ENCODE peak calls at places on chromosomes 5 and 9, in five cellular contexts. One of them, this sample, is unnamed.
A peak's percentile ranks its signal among the peaks of the same experiment; 100 is the strongest.

GRCh38 chr9:21455320-21455719 is 15.1 kb downstream of the IFNA1 start:
- DNase-seq in mesendoderm: peak; percentile 72
- DNase-seq in H9: peak; percentile 54
- DNase-seq in IMR-90: peak; percentile 25
- DNase-seq in neuronal stem cell: no peak
- DNase-seq in this sample: peak; percentile 52

GRCh38 chr5:127697894-127698600 is 5.1 kb upstream of the CCDC192 start:
- DNase-seq in mesendoderm: no peak
- DNase-seq in H9: no peak
- DNase-seq in IMR-90: peak; percentile 51
- DNase-seq in neuronal stem cell: no peak
- DNase-seq in this sample: peak; percentile 35

GRCh38 chr5:16935271-16936149 is 578 bp downstream of the MYO10 start:
- DNase-seq in mesendoderm: peak; percentile 83
- DNase-seq in H9: peak; percentile 34
- DNase-seq in IMR-90: no peak
- DNase-seq in neuronal stem cell: no peak
- DNase-seq in this sample: peak; percentile 38

GRCh38 chr5:142316051-142316450 is 8.8 kb downstream of the SPRY4 start:
- DNase-seq in mesendoderm: no peak
- DNase-seq in H9: no peak
- DNase-seq in IMR-90: peak; percentile 67
- DNase-seq in neuronal stem cell: no peak
- DNase-seq in this sample: no peak

GRCh38 chr5:129399069-129399468 is 61.0 kb upstream of the ADAMTS19 start:
- DNase-seq in mesendoderm: peak; percentile 57
- DNase-seq in H9: peak; percentile 52
- DNase-seq in IMR-90: no peak
- DNase-seq in neuronal stem cell: no peak
- DNase-seq in this sample: peak; percentile 54

GRCh38 chr5:59236448-59236847 is 653.6 kb downstream of the RAB3C start:
- DNase-seq in mesendoderm: no peak
- DNase-seq in H9: no peak
- DNase-seq in IMR-90: no peak
- DNase-seq in neuronal stem cell: no peak
- DNase-seq in this sample: no peak

GRCh38 chr5:82821978-82822927 is 254.9 kb downstream of the TMEM167A start:
- DNase-seq in mesendoderm: peak; percentile 38
- DNase-seq in H9: no peak
- DNase-seq in IMR-90: no peak
- DNase-seq in neuronal stem cell: no peak
- DNase-seq in this sample: no peak

GRCh38 chr5:139704748-139705147 is 56.6 kb downstream of the CXXC5 start:
- DNase-seq in mesendoderm: no peak
- DNase-seq in H9: no peak
- DNase-seq in IMR-90: no peak
- DNase-seq in neuronal stem cell: no peak
- DNase-seq in this sample: no peak

GRCh38 chr9:28620661-28621060 is 1047.4 kb upstream of the C9orf72 start:
- DNase-seq in mesendoderm: no peak
- DNase-seq in H9: no peak
- DNase-seq in IMR-90: no peak
- DNase-seq in neuronal stem cell: no peak
- DNase-seq in this sample: no peak

GRCh38 chr5:150136841-150137167 is 18.8 kb downstream of the PDGFRB start:
- DNase-seq in mesendoderm: no peak
- DNase-seq in H9: no peak
- DNase-seq in IMR-90: no peak
- DNase-seq in neuronal stem cell: no peak
- DNase-seq in this sample: no peak

GRCh38 chr5:173735171-173735570 is 118.7 kb upstream of the BOD1 start:
- DNase-seq in mesendoderm: no peak
- DNase-seq in H9: no peak
- DNase-seq in IMR-90: no peak
- DNase-seq in neuronal stem cell: no peak
- DNase-seq in this sample: no peak

GRCh38 chr5:173733065-173733824 is 116.8 kb upstream of the BOD1 start:
- DNase-seq in mesendoderm: no peak
- DNase-seq in H9: no peak
- DNase-seq in IMR-90: no peak
- DNase-seq in neuronal stem cell: no peak
- DNase-seq in this sample: no peak

GRCh38 chr5:173735691-173736090 is 119.2 kb upstream of the BOD1 start:
- DNase-seq in mesendoderm: no peak
- DNase-seq in H9: no peak
- DNase-seq in IMR-90: no peak
- DNase-seq in neuronal stem cell: no peak
- DNase-seq in this sample: no peak

GRCh38 chr5:173734716-173735115 is 118.3 kb upstream of the BOD1 start:
- DNase-seq in mesendoderm: no peak
- DNase-seq in H9: no peak
- DNase-seq in IMR-90: no peak
- DNase-seq in neuronal stem cell: no peak
- DNase-seq in this sample: no peak

GRCh38 chr5:173733831-173734491 is 117.5 kb upstream of the BOD1 start:
- DNase-seq in mesendoderm: no peak
- DNase-seq in H9: no peak
- DNase-seq in IMR-90: no peak
- DNase-seq in neuronal stem cell: no peak
- DNase-seq in this sample: no peak
- H3K4me1 ChIP-seq in mesendoderm: no peaks in the 10 kb centered on the region
- H3K4me1 ChIP-seq in H9: no peaks in the 10 kb centered on the region
- H3K4me1 ChIP-seq in IMR-90: no peaks in the 10 kb centered on the region
- H3K4me1 ChIP-seq in neuronal stem cell: peaks cover 10% of the 10 kb centered on the region
- H3K4me1 ChIP-seq in this sample: peaks cover 3% of the 10 kb centered on the region

GRCh38 chr9:126617740-126618133 is 4.0 kb downstream of the LMX1B start:
- DNase-seq in mesendoderm: no peak
- DNase-seq in H9: peak; percentile 43
- DNase-seq in IMR-90: no peak
- DNase-seq in neuronal stem cell: no peak
- DNase-seq in this sample: no peak
- H2BK120ac ChIP-seq in mesendoderm: no peak overlapping the region
- H2BK120ac ChIP-seq in H9: no peak overlapping the region
- H2BK120ac ChIP-seq in IMR-90: no peak overlapping the region
- H2BK120ac ChIP-seq in neuronal stem cell: no peak overlapping the region
- H2BK120ac ChIP-seq in this sample: no peak overlapping the region

GRCh38 chr9:100084145-100084478 is 14.7 kb downstream of the ERP44 start:
- DNase-seq in mesendoderm: no peak
- DNase-seq in H9: no peak
- DNase-seq in IMR-90: no peak
- DNase-seq in neuronal stem cell: no peak
- DNase-seq in this sample: no peak

GRCh38 chr9:100087218-100087617 is 11.6 kb downstream of the ERP44 start:
- DNase-seq in mesendoderm: no peak
- DNase-seq in H9: no peak
- DNase-seq in IMR-90: peak; percentile 65
- DNase-seq in neuronal stem cell: no peak
- DNase-seq in this sample: no peak

GRCh38 chr9:100088202-100088601 is 10.6 kb downstream of the ERP44 start:
- DNase-seq in mesendoderm: peak; percentile 14
- DNase-seq in H9: no peak
- DNase-seq in IMR-90: no peak
- DNase-seq in neuronal stem cell: no peak
- DNase-seq in this sample: peak; percentile 58

GRCh38 chr9:100084734-100085133 is 14.1 kb downstream of the ERP44 start:
- DNase-seq in mesendoderm: no peak
- DNase-seq in H9: no peak
- DNase-seq in IMR-90: no peak
- DNase-seq in neuronal stem cell: no peak
- DNase-seq in this sample: no peak

GRCh38 chr9:100086097-100086496 is 12.7 kb downstream of the ERP44 start:
- DNase-seq in mesendoderm: no peak
- DNase-seq in H9: no peak
- DNase-seq in IMR-90: no peak
- DNase-seq in neuronal stem cell: no peak
- DNase-seq in this sample: no peak
- H3K4me1 ChIP-seq in mesendoderm: no peaks in the 10 kb centered on the region
- H3K4me1 ChIP-seq in H9: peaks cover 2% of the 10 kb centered on the region
- H3K4me1 ChIP-seq in IMR-90: peaks cover 10% of the 10 kb centered on the region
- H3K4me1 ChIP-seq in neuronal stem cell: peaks cover 5% of the 10 kb centered on the region
- H3K4me1 ChIP-seq in this sample: no peaks in the 10 kb centered on the region

GRCh38 chr5:177383181-177383580 is 1.1 kb upstream of the SLC34A1 start:
- DNase-seq in mesendoderm: no peak
- DNase-seq in H9: no peak
- DNase-seq in IMR-90: no peak
- DNase-seq in neuronal stem cell: no peak
- DNase-seq in this sample: no peak

GRCh38 chr5:177378884-177379883 is 5.0 kb upstream of the SLC34A1 start:
- DNase-seq in mesendoderm: no peak
- DNase-seq in H9: no peak
- DNase-seq in IMR-90: peak; percentile 97
- DNase-seq in neuronal stem cell: no peak
- DNase-seq in this sample: peak; percentile 91

GRCh38 chr5:177377851-177378776 is 6.1 kb upstream of the SLC34A1 start:
- DNase-seq in mesendoderm: no peak
- DNase-seq in H9: no peak
- DNase-seq in IMR-90: no peak
- DNase-seq in neuronal stem cell: no peak
- DNase-seq in this sample: no peak

GRCh38 chr5:177382423-177383029 is 1.7 kb upstream of the SLC34A1 start:
- DNase-seq in mesendoderm: peak; percentile 59
- DNase-seq in H9: peak; percentile 72
- DNase-seq in IMR-90: peak; percentile 18
- DNase-seq in neuronal stem cell: no peak
- DNase-seq in this sample: no peak

GRCh38 chr5:177380805-177381126 is 3.5 kb upstream of the SLC34A1 start:
- DNase-seq in mesendoderm: no peak
- DNase-seq in H9: no peak
- DNase-seq in IMR-90: no peak
- DNase-seq in neuronal stem cell: no peak
- DNase-seq in this sample: no peak
- H2BK120ac ChIP-seq in mesendoderm: no peak overlapping the region
- H2BK120ac ChIP-seq in H9: no peak overlapping the region
- H2BK120ac ChIP-seq in IMR-90: no peak overlapping the region
- H2BK120ac ChIP-seq in neuronal stem cell: no peak overlapping the region
- H2BK120ac ChIP-seq in this sample: no peak overlapping the region

DNA sequence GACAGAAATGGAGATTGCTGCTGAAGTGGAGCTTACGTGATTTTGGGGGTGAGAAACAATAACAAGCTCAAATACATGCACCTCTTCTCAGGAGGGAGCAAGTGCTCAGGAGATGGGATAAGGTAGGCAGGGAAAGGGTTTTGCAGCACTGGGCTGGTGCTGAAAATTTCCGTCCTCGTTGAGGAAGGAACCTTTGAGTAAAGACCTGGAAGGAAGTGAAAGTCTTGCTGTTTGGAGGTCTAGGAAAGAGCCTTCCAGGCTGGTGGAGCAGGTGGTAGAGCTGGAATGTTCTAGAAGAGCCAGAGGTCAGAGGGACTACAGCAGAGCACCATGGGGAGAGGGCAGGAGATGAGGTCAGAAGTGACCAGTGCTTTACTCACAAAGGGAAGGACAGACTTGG is 20.8 kb downstream of the ANKRD33B start:
- DNase-seq in mesendoderm: no peak
- DNase-seq in H9: no peak
- DNase-seq in IMR-90: no peak
- DNase-seq in neuronal stem cell: no peak
- DNase-seq in this sample: no peak
- H3K4me1 ChIP-seq in mesendoderm: no peaks in the 10 kb centered on the region
- H3K4me1 ChIP-seq in H9: peaks cover 7% of the 10 kb centered on the region
- H3K4me1 ChIP-seq in IMR-90: peaks cover 8% of the 10 kb centered on the region
- H3K4me1 ChIP-seq in neuronal stem cell: peaks cover 6% of the 10 kb centered on the region
- H3K4me1 ChIP-seq in this sample: peaks cover 19% of the 10 kb centered on the region

GRCh38 chr9:101232405-101232977 is 152.3 kb downstream of the BAAT start:
- DNase-seq in mesendoderm: no peak
- DNase-seq in H9: no peak
- DNase-seq in IMR-90: no peak
- DNase-seq in neuronal stem cell: no peak
- DNase-seq in this sample: no peak
- H2BK120ac ChIP-seq in mesendoderm: no peak overlapping the region
- H2BK120ac ChIP-seq in H9: no peak overlapping the region
- H2BK120ac ChIP-seq in IMR-90: no peak overlapping the region
- H2BK120ac ChIP-seq in neuronal stem cell: no peak overlapping the region
- H2BK120ac ChIP-seq in this sample: no peak overlapping the region

GRCh38 chr5:172556262-172556661 is 84.8 kb upstream of the NEURL1B start:
- DNase-seq in mesendoderm: no peak
- DNase-seq in H9: no peak
- DNase-seq in IMR-90: peak; percentile 8
- DNase-seq in neuronal stem cell: no peak
- DNase-seq in this sample: peak; percentile 75
- H3K4me1 ChIP-seq in mesendoderm: no peaks in the 10 kb centered on the region
- H3K4me1 ChIP-seq in H9: no peaks in the 10 kb centered on the region
- H3K4me1 ChIP-seq in IMR-90: peaks cover 10% of the 10 kb centered on the region
- H3K4me1 ChIP-seq in neuronal stem cell: peaks cover 16% of the 10 kb centered on the region
- H3K4me1 ChIP-seq in this sample: no peaks in the 10 kb centered on the region

GRCh38 chr9:132411091-132411508 is 1.1 kb downstream of the CFAP77 start:
- DNase-seq in mesendoderm: peak; percentile 88
- DNase-seq in H9: peak; percentile 91
- DNase-seq in IMR-90: peak; percentile 7
- DNase-seq in neuronal stem cell: peak; percentile 70
- DNase-seq in this sample: no peak

GRCh38 chr9:132412089-132412488 is 2.1 kb downstream of the CFAP77 start:
- DNase-seq in mesendoderm: peak; percentile 69
- DNase-seq in H9: peak; percentile 70
- DNase-seq in IMR-90: no peak
- DNase-seq in neuronal stem cell: no peak
- DNase-seq in this sample: peak; percentile 40

GRCh38 chr9:132408521-132408920 is 1.5 kb upstream of the CFAP77 start:
- DNase-seq in mesendoderm: no peak
- DNase-seq in H9: no peak
- DNase-seq in IMR-90: no peak
- DNase-seq in neuronal stem cell: no peak
- DNase-seq in this sample: no peak

GRCh38 chr9:132410642-132411041 is 631 bp downstream of the CFAP77 start:
- DNase-seq in mesendoderm: no peak
- DNase-seq in H9: no peak
- DNase-seq in IMR-90: no peak
- DNase-seq in neuronal stem cell: no peak
- DNase-seq in this sample: no peak

DNA sequence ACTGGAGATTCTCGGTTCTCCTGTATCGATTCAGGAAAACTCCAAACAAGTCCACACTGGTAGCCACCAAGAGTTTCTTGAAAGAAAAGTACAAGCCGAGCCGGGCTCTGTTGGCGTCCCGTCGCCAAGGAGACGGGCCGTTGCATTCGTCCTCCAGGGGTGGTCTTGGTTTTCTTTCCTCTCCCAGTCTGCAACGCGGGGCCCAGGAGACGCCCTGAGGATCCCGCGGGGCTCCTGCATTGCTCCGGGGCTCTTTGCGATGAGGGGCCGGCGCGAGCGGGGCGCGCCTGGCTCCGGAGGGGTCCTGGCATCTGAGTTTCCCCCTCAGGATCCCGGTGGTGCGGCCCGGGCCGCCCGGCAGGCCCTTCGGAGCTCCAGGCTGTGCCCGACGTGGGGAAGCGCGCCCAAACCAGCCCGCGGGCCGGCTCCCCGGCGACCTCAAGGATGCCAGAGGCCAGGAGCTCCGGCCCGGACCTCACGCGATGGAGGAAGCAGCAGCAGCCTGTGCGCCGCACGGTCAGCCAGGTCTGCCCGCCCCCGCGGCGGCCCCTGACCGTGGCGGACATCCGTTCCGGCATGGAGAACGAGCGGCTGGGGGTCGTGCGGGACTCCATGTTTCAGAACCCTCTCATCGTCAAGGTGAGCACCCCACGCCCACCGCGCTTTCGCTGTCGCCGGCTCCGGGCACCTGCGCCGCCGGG is at the start of gene CFAP77:
- DNase-seq in mesendoderm: peak; percentile 71
- DNase-seq in H9: peak; percentile 70
- DNase-seq in IMR-90: peak; percentile 39
- DNase-seq in neuronal stem cell: peak; percentile 73
- DNase-seq in this sample: no peak
- H2BK120ac ChIP-seq in mesendoderm: peak within 1 kb of the TSS; percentile 55
- H2BK120ac ChIP-seq in H9: no peak within 1 kb of the TSS
- H2BK120ac ChIP-seq in IMR-90: peak within 1 kb of the TSS; percentile 63
- H2BK120ac ChIP-seq in neuronal stem cell: no peak within 1 kb of the TSS
- H2BK120ac ChIP-seq in this sample: peak within 1 kb of the TSS; percentile 75

This sample was measured in trophoblast cell.